ENCODE peak calls at places on chromosomes 13 and 19, in seven cellular contexts. L is tibial nerve, O is transverse colon, W is choroid plexus epithelial cell, I is dorsolateral prefrontal cortex, U is cardiac muscle cell, N is IMR-90. Y is an unnamed sample.

GRCh38 chr19:38786572-38787265 is 2.3 kb upstream of the LGALS7B start:
- DNase-seq in U (no peak), N (no peak), L (no peak), W (no peak), I (no peak), O (no peak), Y (no peak)

GRCh38 chr19:50750010-50750409 is 20.3 kb upstream of the GPR32 start:
- DNase-seq in I (no peak), O (no peak), U (no peak), W (no peak), N (no peak), L (no peak), Y (no peak)

GRCh38 chr13:100365678-100366077 is 222.9 kb downstream of the GGACT start:
- DNase-seq in W (no peak), U (no peak), N (peak; percentile 8), I (no peak), O (no peak), L (no peak), Y (no peak)

GRCh38 chr13:50153401-50153800 is 138.2 kb downstream of the KCNRG start:
- DNase-seq in N (no peak), U (no peak), I (no peak), W (no peak), L (no peak), O (no peak), Y (no peak)

GRCh38 chr19:58569191-58569942 is 3.8 kb downstream of the MZF1 start:
- DNase-seq in I (peak; percentile 20), L (peak; percentile 6), N (no peak), U (no peak), W (no peak), O (peak; percentile 7), Y (no peak)

GRCh38 chr13:24459234-24459633 is 53.3 kb downstream of the PARP4 start:
- DNase-seq in U (peak; percentile 87), I (no peak), L (no peak), N (peak; percentile 90), W (peak; percentile 91), O (no peak), Y (no peak)

GRCh38 chr19:10228393-10228792 is 2.7 kb downstream of the S1PR2 start:
- DNase-seq in I (no peak), W (no peak), L (no peak), O (no peak), N (no peak), U (no peak), Y (no peak)

GRCh38 chr13:41231786-41232185 is 31.6 kb downstream of the MTRF1 start:
- DNase-seq in I (no peak), W (peak; percentile 59), O (peak; percentile 64), L (no peak), N (peak; percentile 37), U (peak; percentile 43), Y (no peak)

GRCh38 chr13:107650081-107650701 is 565.1 kb downstream of the LIG4 start:
- DNase-seq in I (peak; percentile 71), L (peak; percentile 15), N (peak; percentile 62), O (peak; percentile 13), W (peak; percentile 78), U (peak; percentile 68), Y (peak; percentile 85)

GRCh38 chr13:43583331-43583730 is 203.4 kb downstream of the ENOX1 start:
- DNase-seq in I (no peak), O (no peak), U (no peak), W (no peak), L (no peak), N (no peak), Y (no peak)

GRCh38 chr19:10884273-10884672 is 12.9 kb downstream of the CARM1 start:
- DNase-seq in W (peak; percentile 25), N (peak; percentile 77), U (peak; percentile 46), I (no peak), L (no peak), O (peak; percentile 30), Y (no peak)

GRCh38 chr19:33298146-33298911 is 4.0 kb downstream of the CEBPA start:
- DNase-seq in L (no peak), W (no peak), I (no peak), O (peak; percentile 9), N (no peak), U (no peak), Y (no peak)

GRCh38 chr19:46474211-46474610 is 2.8 kb upstream of the PNMA8A start:
- DNase-seq in W (no peak), N (no peak), O (no peak), I (no peak), L (no peak), U (no peak), Y (no peak)

GRCh38 chr13:57644106-57644505 is 12.6 kb downstream of the PCDH17 start:
- DNase-seq in N (no peak), I (no peak), W (no peak), O (no peak), L (no peak), U (no peak), Y (no peak)

GRCh38 chr13:73833331-73834070 is 300.7 kb downstream of the KLF12 start:
- DNase-seq in U (no peak), W (peak; percentile 37), N (peak; percentile 65), I (no peak), O (no peak), L (no peak), Y (no peak)

GRCh38 chr13:91211548-91211947 is 135.9 kb upstream of the MIR17HG start:
- DNase-seq in I (no peak), N (no peak), L (no peak), U (no peak), W (no peak), O (no peak), Y (no peak)

GRCh38 chr13:91220872-91221271 is 126.6 kb upstream of the MIR17HG start:
- DNase-seq in I (no peak), N (no peak), W (no peak), O (no peak), L (no peak), U (no peak), Y (no peak)

GRCh38 chr13:91212229-91212628 is 135.3 kb upstream of the MIR17HG start:
- DNase-seq in N (no peak), W (no peak), U (no peak), L (no peak), O (no peak), I (no peak), Y (no peak)

GRCh38 chr13:91216928-91217700 is 130.4 kb upstream of the MIR17HG start:
- DNase-seq in I (no peak), O (no peak), N (no peak), W (no peak), L (no peak), U (no peak), Y (peak; percentile 97)
- H3K4me3 ChIP-seq in I (no peak overlapping the region), O (no peak overlapping the region), N (no peak overlapping the region), W (no peak overlapping the region), L (no peak overlapping the region), U (no peak overlapping the region), Y (peak overlapping the region; percentile 22)

GRCh38 chr19:47582320-47582909 is 9.5 kb upstream of the ZNF541 start:
- DNase-seq in O (no peak), I (no peak), N (peak; percentile 85), W (peak; percentile 81), L (no peak), U (peak; percentile 92), Y (no peak)

GRCh38 chr19:47580397-47580796 is 7.4 kb upstream of the ZNF541 start:
- DNase-seq in I (no peak), L (no peak), W (no peak), U (no peak), O (no peak), N (no peak), Y (no peak)

GRCh38 chr19:47587295-47587694 is 14.3 kb upstream of the ZNF541 start:
- DNase-seq in I (no peak), W (peak; percentile 66), N (peak; percentile 51), L (no peak), U (peak; percentile 46), O (no peak), Y (no peak)

DNA sequence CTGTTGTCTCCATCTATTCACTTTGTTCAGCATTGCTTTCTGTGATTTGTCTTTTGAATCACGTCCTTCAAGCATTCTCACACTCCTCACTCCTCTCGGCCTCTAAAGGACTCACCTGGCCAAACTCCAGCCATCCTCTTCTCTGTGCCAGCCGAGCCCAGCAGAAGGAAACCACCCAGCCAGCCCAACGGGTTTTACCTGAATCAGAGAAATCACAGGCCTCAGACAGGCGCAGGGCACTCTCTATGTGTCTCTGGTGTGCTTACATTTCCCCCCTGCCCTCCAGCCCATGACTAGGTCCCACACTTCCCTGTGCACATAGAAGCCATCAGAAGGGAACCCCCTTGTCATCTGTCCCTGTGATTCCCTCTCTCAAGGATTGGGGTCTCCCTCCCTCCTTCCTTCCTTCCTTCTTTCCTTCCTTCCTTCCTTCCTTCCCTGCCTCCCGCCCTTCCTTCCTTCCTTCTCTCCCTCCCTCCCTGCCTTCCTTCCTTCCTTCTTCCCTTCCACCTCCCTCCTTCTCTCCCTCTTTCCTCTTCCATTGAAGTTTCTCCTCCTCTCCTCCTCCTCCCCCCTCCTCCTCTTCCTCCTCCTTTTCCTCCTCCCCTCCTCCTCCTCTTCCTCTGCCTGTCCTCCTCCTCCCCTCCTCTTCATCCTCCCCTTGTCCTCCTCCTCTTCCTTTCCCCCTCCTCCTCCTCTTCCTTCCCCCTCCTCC is 8.8 kb upstream of the ZNF541 start:
- DNase-seq in I (no peak), U (no peak), O (no peak), N (no peak), L (no peak), W (no peak), Y (no peak)
- H3K4me3 ChIP-seq in I (no peak overlapping the region), U (no peak overlapping the region), O (no peak overlapping the region), N (peak overlapping the region; percentile 30), L (no peak overlapping the region), W (no peak overlapping the region), Y (no peak overlapping the region)

GRCh38 chr13:68697551-68697950 is 1410.1 kb upstream of the ATXN8OS start:
- DNase-seq in I (no peak), O (no peak), N (no peak), U (no peak), W (no peak), L (no peak), Y (no peak)

GRCh38 chr13:68696907-68697306 is 1410.7 kb upstream of the ATXN8OS start:
- DNase-seq in W (no peak), L (no peak), I (no peak), U (no peak), O (no peak), N (no peak), Y (no peak)

GRCh38 chr13:68692049-68692448 is 1415.6 kb upstream of the ATXN8OS start:
- DNase-seq in O (no peak), N (no peak), U (no peak), W (no peak), I (no peak), L (no peak), Y (no peak)
- H3K4me3 ChIP-seq in O (no peak overlapping the region), N (no peak overlapping the region), U (no peak overlapping the region), W (no peak overlapping the region), I (no peak overlapping the region), L (no peak overlapping the region), Y (no peak overlapping the region)

GRCh38 chr19:12695997-12696365 is 450 bp downstream of the FBXW9 start:
- DNase-seq in U (no peak), I (peak; percentile 43), L (no peak), W (no peak), O (no peak), N (no peak), Y (no peak)

GRCh38 chr19:12696366-12697335 is at the start of gene FBXW9:
- DNase-seq in U (peak; percentile 97), I (peak; percentile 98), W (peak; percentile 97), L (peak; percentile 97), N (peak; percentile 95), O (peak; percentile 97), Y (peak; percentile 96)

GRCh38 chr19:12694641-12695040 is 1.8 kb downstream of the FBXW9 start:
- DNase-seq in N (no peak), O (no peak), W (no peak), L (no peak), U (no peak), I (no peak), Y (no peak)

GRCh38 chr19:12695514-12695913 is 917 bp downstream of the FBXW9 start:
- DNase-seq in W (no peak), O (no peak), U (no peak), I (no peak), N (no peak), L (no peak), Y (no peak)

GRCh38 chr19:12695090-12695489 is 1.3 kb downstream of the FBXW9 start:
- DNase-seq in U (no peak), W (no peak), N (no peak), O (no peak), L (no peak), I (no peak), Y (no peak)
- H3K4me3 ChIP-seq in U (no peak overlapping the region), W (no peak overlapping the region), N (no peak overlapping the region), O (no peak overlapping the region), L (no peak overlapping the region), I (no peak overlapping the region), Y (no peak overlapping the region)